ENCODE peak calls at places on chromosomes 1 and 21, in eight cellular contexts. C, G, U, A, N, E, W and J are unnamed samples.
A peak's percentile ranks its signal among the peaks of the same experiment; 100 is the strongest.

GRCh38 chr1:60924964-60925798 is 157.2 kb upstream of the NFIA start:
- DNase-seq in E (no peak), A (no peak), G (no peak), W (no peak), U (no peak), N (no peak), C (no peak), J (no peak)

GRCh38 chr21:43308101-43308500 is 118.8 kb downstream of the SIK1 start:
- DNase-seq in U (peak; percentile 54), G (no peak), C (no peak), W (no peak), A (no peak), N (no peak), E (no peak), J (no peak)

GRCh38 chr1:83508485-83509151 is 490.3 kb downstream of the TTLL7 start:
- DNase-seq in G (peak; percentile 50), C (no peak), E (no peak), W (no peak), N (peak; percentile 41), U (no peak), A (no peak), J (peak; percentile 23)

GRCh38 chr21:31498985-31499384 is 154.9 kb upstream of the TIAM1 start:
- DNase-seq in W (no peak), N (no peak), E (no peak), A (no peak), G (no peak), U (no peak), C (no peak), J (no peak)

GRCh38 chr21:32360401-32360981 is 32.3 kb downstream of the URB1 start:
- DNase-seq in G (no peak), A (no peak), U (no peak), N (no peak), E (no peak), C (no peak), W (peak; percentile 53), J (no peak)

GRCh38 chr21:45161039-45161945 is 86.9 kb downstream of the ADARB1 start:
- DNase-seq in G (peak; percentile 32), E (no peak), C (no peak), A (no peak), N (no peak), W (no peak), U (peak; percentile 45), J (no peak)

GRCh38 chr1:84434081-84434755 is 35.9 kb downstream of the DNASE2B start:
- DNase-seq in E (no peak), W (peak; percentile 17), C (no peak), G (no peak), U (no peak), A (no peak), N (no peak), J (no peak)

GRCh38 chr1:68470388-68470970 is 20.7 kb upstream of the RPE65 start:
- DNase-seq in C (no peak), G (no peak), W (no peak), N (peak; percentile 41), U (no peak), A (no peak), E (no peak), J (no peak)

GRCh38 chr1:18761948-18762905 is 97.2 kb downstream of the TAS1R2 start:
- DNase-seq in N (no peak), A (no peak), U (no peak), E (no peak), G (no peak), W (no peak), C (no peak), J (no peak)

GRCh38 chr1:46198026-46198826 is at the start of gene POMGNT1:
- DNase-seq in W (peak; percentile 71), N (peak; percentile 39), G (peak; percentile 86), E (no peak), A (peak; percentile 98), U (peak; percentile 96), C (peak; percentile 83), J (peak; percentile 80)

GRCh38 chr1:59186656-59187055 is 110.2 kb upstream of the FGGY start:
- DNase-seq in G (no peak), C (peak; percentile 66), N (peak; percentile 79), U (no peak), E (no peak), A (no peak), W (no peak), J (no peak)

GRCh38 chr1:205396972-205397616 is 24.8 kb downstream of the LEMD1 start:
- DNase-seq in E (no peak), C (no peak), G (no peak), A (peak; percentile 75), U (no peak), W (peak; percentile 52), N (peak; percentile 43), J (no peak)

GRCh38 chr1:225655509-225656258 is 2.8 kb upstream of the ENAH start:
- DNase-seq in U (no peak), G (no peak), N (peak; percentile 98), E (no peak), W (peak; percentile 92), A (no peak), C (peak; percentile 67), J (no peak)

GRCh38 chr1:170076199-170076598 is 1.7 kb upstream of the KIFAP3 start:
- DNase-seq in W (no peak), A (no peak), N (no peak), G (no peak), E (no peak), C (no peak), U (no peak), J (no peak)

GRCh38 chr1:22264464-22265330 is 121.8 kb upstream of the WNT4 start:
- DNase-seq in E (peak; percentile 26), A (no peak), W (no peak), C (no peak), G (no peak), U (no peak), N (no peak), J (no peak)

GRCh38 chr1:234827181-234827580 is 217.2 kb upstream of the IRF2BP2 start:
- DNase-seq in W (no peak), A (no peak), U (no peak), E (no peak), C (no peak), G (no peak), N (no peak), J (no peak)

GRCh38 chr1:199545780-199546179 is 481.7 kb upstream of the NR5A2 start:
- DNase-seq in W (peak; percentile 30), C (no peak), A (no peak), E (no peak), G (no peak), N (no peak), U (no peak), J (no peak)

GRCh38 chr1:22518379-22518778 is 44.9 kb upstream of the EPHA8 start:
- DNase-seq in A (no peak), N (peak; percentile 34), U (no peak), W (no peak), E (no peak), C (no peak), G (no peak), J (no peak)

GRCh38 chr1:221839794-221840395 is 98.0 kb upstream of the DUSP10 start:
- DNase-seq in C (peak; percentile 91), A (no peak), N (peak; percentile 44), U (no peak), W (peak; percentile 100), G (peak; percentile 61), E (no peak), J (peak; percentile 37)

GRCh38 chr1:53291574-53291973 is 36.3 kb downstream of the LRP8 start:
- DNase-seq in G (no peak), W (no peak), C (no peak), N (no peak), E (no peak), A (no peak), U (no peak), J (no peak)

GRCh38 chr1:107594541-107594940 is 370.4 kb downstream of the VAV3 start:
- DNase-seq in W (peak; percentile 14), C (no peak), N (no peak), G (no peak), U (no peak), E (no peak), A (no peak), J (no peak)
- H3K27ac ChIP-seq in W (no peak overlapping the region), C (no peak overlapping the region), N (no peak overlapping the region), G (no peak overlapping the region), U (no peak overlapping the region), E (no peak overlapping the region), A (no peak overlapping the region), J (no peak overlapping the region)

GRCh38 chr1:75130865-75131592 is 3.2 kb upstream of the LHX8 start:
- DNase-seq in N (no peak), A (peak; percentile 63), G (no peak), U (peak; percentile 33), C (no peak), W (no peak), E (peak; percentile 39), J (no peak)
- TF ChIP-seq CTCF in N (no peak), A (no peak), G (no peak), U (no peak), C (no peak), W (no peak), E (no peak), J (no peak)

GRCh38 chr1:25697426-25698220 is 81.0 kb downstream of the MAN1C1 start:
- DNase-seq in U (no peak), E (no peak), A (no peak), W (no peak), C (no peak), N (no peak), G (peak; percentile 68), J (peak; percentile 45)
- H3K27ac ChIP-seq in U (no peak overlapping the region), E (no peak overlapping the region), A (no peak overlapping the region), W (no peak overlapping the region), C (peak overlapping the region; percentile 80), N (peak overlapping the region; percentile 35), G (no peak overlapping the region), J (no peak overlapping the region)

DNA sequence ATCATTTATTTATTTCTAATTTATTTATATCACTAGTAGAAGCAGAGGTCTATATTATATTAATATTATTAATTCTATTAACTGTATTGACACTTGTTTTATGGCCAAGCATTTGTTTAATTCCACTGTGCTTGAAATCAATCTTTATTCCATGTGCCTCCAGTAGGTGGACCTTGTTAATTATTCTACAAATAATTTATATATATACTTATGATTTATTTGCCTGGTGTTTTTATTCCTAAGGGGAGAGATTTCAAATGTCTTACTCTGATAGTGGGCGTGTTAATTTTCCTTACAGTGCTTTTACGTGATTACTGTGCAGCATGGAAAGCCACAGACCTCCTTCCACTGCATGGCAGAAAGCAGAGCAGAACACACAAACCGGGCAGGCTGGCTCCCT is 17.5 kb upstream of the OR6N2 start:
- DNase-seq in E (no peak), C (no peak), W (no peak), A (no peak), N (no peak), G (no peak), U (no peak), J (no peak)
- TF ChIP-seq CTCF in E (no peak), C (no peak), W (peak; percentile 13), A (peak; percentile 28), N (peak; percentile 13), G (no peak), U (no peak), J (no peak)

DNA sequence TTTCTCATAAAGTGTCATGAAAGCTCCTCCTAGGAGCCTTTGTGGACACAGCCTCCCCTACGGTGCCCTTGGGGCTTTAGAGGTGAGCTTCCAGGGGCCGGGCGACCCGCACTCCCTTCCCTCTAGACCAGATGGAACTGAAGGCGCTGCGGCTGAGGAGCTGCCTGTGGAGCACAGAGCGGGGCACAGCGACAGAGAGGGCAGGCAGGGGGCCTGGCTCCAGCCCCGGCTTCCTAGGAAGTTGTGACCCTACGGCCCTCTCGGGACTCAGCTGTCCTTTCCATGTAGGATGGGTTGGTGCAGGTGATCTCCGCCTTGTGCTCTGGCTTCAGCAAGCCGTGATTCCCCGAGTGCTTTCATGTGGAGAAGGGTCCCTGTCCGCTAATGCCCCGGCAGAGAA is 23.6 kb upstream of the NEK2 start:
- DNase-seq in N (no peak), C (no peak), G (no peak), W (no peak), E (peak; percentile 69), A (no peak), U (peak; percentile 74), J (no peak)
- H3K27ac ChIP-seq in N (no peak overlapping the region), C (no peak overlapping the region), G (no peak overlapping the region), W (no peak overlapping the region), E (no peak overlapping the region), A (no peak overlapping the region), U (no peak overlapping the region), J (no peak overlapping the region)